ENCODE peak calls at places on chromosomes 5 and 9, in five cellular contexts. Q, F, B, G and H are unnamed samples. For H3K36me3, the result is how much of the 10 kb centered on the place peaks cover.

GRCh38 chr9:128727626-128728248 is 3.8 kb upstream of the ZDHHC12 start:
- DNase-seq in Q (no peak), B (peak), G (no peak), F (no peak), H (no peak)

GRCh38 chr5:36152324-36153298 is 700 bp downstream of the SKP2 start:
- DNase-seq in Q (peak), F (no peak), B (peak), G (peak), H (no peak)

GRCh38 chr9:99464568-99464967 is 242.5 kb downstream of the SEC61B start:
- DNase-seq in B (no peak), Q (no peak), G (no peak), F (no peak), H (no peak)

GRCh38 chr9:99353408-99353807 is 131.3 kb downstream of the SEC61B start:
- DNase-seq in B (no peak), G (no peak), F (peak), Q (no peak), H (no peak)

GRCh38 chr5:80186634-80187033 is 69.2 kb downstream of the SERINC5 start:
- DNase-seq in F (no peak), Q (no peak), G (no peak), B (peak), H (no peak)

GRCh38 chr9:91419222-91420191 is 4.1 kb downstream of the NFIL3 start:
- DNase-seq in Q (no peak), G (no peak), B (no peak), F (peak), H (no peak)

GRCh38 chr9:117763314-117763713 is 59.1 kb downstream of the TLR4 start:
- DNase-seq in G (no peak), Q (peak), F (peak), B (no peak), H (no peak)

GRCh38 chr9:127149463-127150390 is 27.3 kb upstream of the ANGPTL2 start:
- DNase-seq in B (no peak), Q (no peak), F (no peak), G (no peak), H (no peak)

GRCh38 chr5:172459396-172460165 is 5.3 kb upstream of the SH3PXD2B start:
- DNase-seq in G (no peak), F (no peak), Q (peak), B (no peak), H (no peak)

GRCh38 chr9:85523202-85523601 is 218.6 kb downstream of the AGTPBP1 start:
- DNase-seq in B (no peak), Q (no peak), F (no peak), G (no peak), H (no peak)

GRCh38 chr9:114097613-114098020 is 1.5 kb downstream of the KIF12 start:
- DNase-seq in B (no peak), G (peak), F (peak), Q (peak), H (no peak)

GRCh38 chr5:56666901-56667300 is 148.4 kb upstream of the MAP3K1 start:
- DNase-seq in B (no peak), Q (no peak), F (no peak), G (no peak), H (no peak)

GRCh38 chr9:115305543-115305942 is 187.6 kb upstream of the TNC start:
- DNase-seq in B (no peak), F (peak), G (no peak), Q (no peak), H (no peak)

GRCh38 chr5:66122379-66123034 is 21.6 kb upstream of the SREK1 start:
- DNase-seq in Q (no peak), F (peak), B (no peak), G (no peak), H (no peak)

GRCh38 chr5:35922468-35922867 is 16.0 kb downstream of the CAPSL start:
- DNase-seq in B (no peak), Q (no peak), F (no peak), G (no peak), H (no peak)

GRCh38 chr5:160269017-160269416 is 39.7 kb downstream of the FABP6 start:
- DNase-seq in G (peak), B (no peak), F (peak), Q (no peak), H (no peak)

GRCh38 chr9:75912951-75913350 is 22.5 kb downstream of the PCSK5 start:
- DNase-seq in Q (no peak), G (no peak), B (no peak), F (no peak), H (no peak)

GRCh38 chr9:71364196-71364955 is 243.0 kb upstream of the TRPM3 start:
- DNase-seq in Q (no peak), F (peak), G (no peak), B (no peak), H (no peak)

GRCh38 chr5:57202811-57203210 is 29.0 kb downstream of the GPBP1 start:
- DNase-seq in G (no peak), F (no peak), Q (no peak), B (no peak), H (no peak)

GRCh38 chr9:27413507-27414214 is 110.4 kb upstream of the IFNK start:
- DNase-seq in Q (no peak), F (no peak), G (no peak), B (no peak), H (no peak)

GRCh38 chr9:98603821-98604383 is 104.8 kb downstream of the GABBR2 start:
- DNase-seq in B (no peak), F (peak), G (peak), Q (peak), H (no peak)

GRCh38 chr5:130216306-130216705 is 312.0 kb downstream of the CHSY3 start:
- DNase-seq in F (no peak), B (no peak), Q (no peak), G (no peak), H (no peak)

GRCh38 chr9:23962101-23962500 is 136.1 kb upstream of the ELAVL2 start:
- DNase-seq in B (no peak), G (no peak), F (peak), Q (peak), H (no peak)

GRCh38 chr9:113522419-113522818 is 58.9 kb downstream of the RGS3 start:
- DNase-seq in F (no peak), G (no peak), B (no peak), Q (no peak), H (no peak)

GRCh38 chr5:1657161-1657741 is 133.5 kb upstream of the LPCAT1 start:
- DNase-seq in Q (peak), B (no peak), G (no peak), F (no peak), H (no peak)

GRCh38 chr5:130528474-130528873 is 624.2 kb downstream of the CHSY3 start:
- DNase-seq in F (peak), B (no peak), G (no peak), Q (no peak), H (no peak)

GRCh38 chr9:120393386-120394057 is 186.4 kb downstream of the CDK5RAP2 start:
- DNase-seq in Q (no peak), B (no peak), F (peak), G (no peak), H (no peak)

GRCh38 chr9:134716067-134716466 is 74.5 kb downstream of the COL5A1 start:
- DNase-seq in G (no peak), F (no peak), Q (no peak), B (no peak), H (no peak)

GRCh38 chr9:84101892-84102632 is 121.5 kb downstream of the RMI1 start:
- DNase-seq in G (no peak), Q (peak), F (no peak), B (no peak), H (no peak)

GRCh38 chr9:92764988-92765936 is 629 bp upstream of the BICD2 start:
- DNase-seq in B (peak), F (peak), Q (peak), G (peak), H (peak)

GRCh38 chr9:2620876-2621677 is 510 bp upstream of the VLDLR start:
- DNase-seq in B (no peak), F (peak), G (peak), Q (peak), H (peak)

GRCh38 chr9:12708562-12709298 is 15.5 kb downstream of the TYRP1 start:
- DNase-seq in G (no peak), B (no peak), Q (no peak), F (peak), H (no peak)

GRCh38 chr5:132055808-132056609 is 4.4 kb upstream of the IL3 start:
- DNase-seq in G (peak), Q (no peak), F (no peak), B (no peak), H (no peak)

GRCh38 chr9:96618209-96619108 is 1.2 kb downstream of the CDC14B start:
- DNase-seq in Q (peak), F (peak), G (no peak), B (no peak), H (no peak)

GRCh38 chr5:76329346-76329745 is 73.7 kb upstream of the IQGAP2 start:
- DNase-seq in B (no peak), Q (no peak), F (no peak), G (no peak), H (no peak)

GRCh38 chr5:76325876-76326491 is 77.1 kb upstream of the IQGAP2 start:
- DNase-seq in Q (no peak), G (no peak), F (no peak), B (peak), H (no peak)

GRCh38 chr5:76326559-76327351 is 76.3 kb upstream of the IQGAP2 start:
- DNase-seq in G (peak), Q (peak), F (no peak), B (no peak), H (no peak)

GRCh38 chr5:76319673-76320072 is 83.4 kb upstream of the IQGAP2 start:
- DNase-seq in F (no peak), G (no peak), B (no peak), Q (no peak), H (no peak)

GRCh38 chr5:76325326-76325725 is 77.8 kb upstream of the IQGAP2 start:
- DNase-seq in F (no peak), Q (no peak), G (no peak), B (no peak), H (no peak)
- TF ChIP-seq CTCF in F (no peak), Q (no peak), G (no peak), B (no peak), H (no peak)

GRCh38 chr9:336039-336438 is 121.4 kb downstream of the DOCK8 start:
- DNase-seq in F (no peak), Q (no peak), B (no peak), G (no peak), H (no peak)

GRCh38 chr9:326667-327066 is 112.0 kb downstream of the DOCK8 start:
- DNase-seq in Q (peak), G (no peak), F (no peak), B (no peak), H (no peak)

GRCh38 chr9:335373-335772 is 120.7 kb downstream of the DOCK8 start:
- DNase-seq in G (no peak), B (no peak), Q (no peak), F (no peak), H (no peak)

GRCh38 chr9:331197-331596 is 116.5 kb downstream of the DOCK8 start:
- DNase-seq in F (no peak), B (no peak), Q (peak), G (no peak), H (no peak)
- H3K36me3 ChIP-seq in F (under half), B (half or more), Q (under half), G (half or more), H (under half)

DNA sequence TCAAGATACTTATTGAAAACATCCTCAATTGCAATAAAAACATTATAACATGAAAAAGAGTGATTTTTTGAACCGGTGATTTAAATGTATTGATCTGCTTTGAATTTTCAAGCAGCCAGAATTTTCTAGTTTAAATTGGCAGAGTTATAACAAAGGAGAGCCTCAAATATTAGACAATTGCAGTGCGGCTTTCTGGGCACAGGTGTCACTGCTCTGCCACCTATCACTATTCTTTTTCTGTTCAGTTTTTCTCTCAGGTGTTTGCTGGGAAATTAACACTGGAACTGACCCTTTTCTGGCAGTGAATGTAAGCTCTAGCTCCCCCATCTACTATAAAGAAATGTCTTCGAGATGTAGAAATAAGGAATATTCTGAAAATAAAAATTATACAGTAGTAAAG is 23.0 kb downstream of the ZBED3 start:
- DNase-seq in G (no peak), Q (no peak), B (peak), F (no peak), H (no peak)
- TF ChIP-seq CTCF in G (no peak), Q (peak), B (peak), F (no peak), H (peak)

GRCh38 chr9:33434317-33435105 is 12.9 kb downstream of the AQP3 start:
- DNase-seq in F (no peak), B (no peak), Q (no peak), G (no peak), H (no peak)

GRCh38 chr9:33437235-33437634 is 10.2 kb downstream of the AQP3 start:
- DNase-seq in B (no peak), F (no peak), Q (no peak), G (no peak), H (no peak)

GRCh38 chr9:33433871-33434270 is 13.5 kb downstream of the AQP3 start:
- DNase-seq in G (no peak), B (no peak), F (no peak), Q (no peak), H (no peak)

GRCh38 chr9:33436445-33436844 is 10.9 kb downstream of the AQP3 start:
- DNase-seq in G (no peak), B (no peak), Q (peak), F (no peak), H (no peak)

GRCh38 chr9:33435821-33436277 is 11.5 kb downstream of the AQP3 start:
- DNase-seq in F (no peak), Q (no peak), G (no peak), B (no peak), H (no peak)
- H3K36me3 ChIP-seq in F (under half), Q (under half), G (under half), B (under half), H (under half)

GRCh38 chr5:110590187-110590586 is 136.3 kb downstream of the TMEM232 start:
- DNase-seq in Q (no peak), F (peak), G (no peak), B (peak), H (no peak)
- TF ChIP-seq CTCF in Q (peak), F (peak), G (no peak), B (peak), H (peak)

GRCh38 chr5:149546974-149547373 is 4.3 kb downstream of the CSNK1A1 start:
- DNase-seq in Q (no peak), G (no peak), F (peak), B (no peak), H (no peak)

GRCh38 chr5:149544199-149544472 is 7.1 kb downstream of the CSNK1A1 start:
- DNase-seq in B (no peak), F (no peak), Q (no peak), G (no peak), H (no peak)

GRCh38 chr5:149543361-149544198 is 7.7 kb downstream of the CSNK1A1 start:
- DNase-seq in G (no peak), B (no peak), F (no peak), Q (no peak), H (no peak)

GRCh38 chr5:149541893-149542292 is 9.3 kb downstream of the CSNK1A1 start:
- DNase-seq in G (no peak), F (no peak), Q (no peak), B (no peak), H (no peak)

GRCh38 chr5:149545327-149545726 is 5.9 kb downstream of the CSNK1A1 start:
- DNase-seq in F (no peak), B (no peak), G (no peak), Q (no peak), H (no peak)
- H3K36me3 ChIP-seq in F (under half), B (half or more), G (half or more), Q (half or more), H (under half)

GRCh38 chr9:77177143-77177893 is at the start of gene VPS13A:
- DNase-seq in Q (peak), F (peak), B (peak), G (peak), H (peak)
- TF ChIP-seq CTCF in Q (peak), F (no peak), B (peak), G (no peak), H (peak)

DNA sequence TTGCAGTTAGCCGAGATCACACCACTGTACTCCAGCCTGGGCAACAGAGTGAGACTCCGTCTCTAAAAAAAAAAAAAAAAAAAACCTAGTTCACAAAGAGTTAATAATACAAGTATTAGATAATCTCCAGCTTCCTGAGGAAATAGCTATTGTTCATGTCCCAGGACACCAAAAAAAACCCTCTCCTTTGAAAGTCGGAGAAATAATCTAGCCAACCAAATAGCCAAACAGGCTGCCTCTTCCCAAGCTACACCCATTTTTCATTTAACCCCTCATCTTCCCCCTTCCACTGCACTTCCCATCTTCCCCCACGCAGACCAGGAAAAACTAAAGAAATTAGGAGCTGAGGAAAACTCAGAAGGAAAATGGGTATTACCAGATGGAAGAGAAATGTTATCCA is 23.6 kb downstream of the CNOT8 start:
- DNase-seq in Q (no peak), B (no peak), G (no peak), F (no peak), H (no peak)
- H3K36me3 ChIP-seq in Q (under half), B (half or more), G (half or more), F (under half), H (under half)

GRCh38 chr5:140926211-140926902 is at the start of gene PCDHAC1:
- DNase-seq in B (no peak), Q (peak), F (peak), G (peak), H (peak)
- TF ChIP-seq CTCF in B (no peak), Q (peak), F (peak), G (no peak), H (no peak)